ENCODE peak calls at places on chromosomes 7 and 10, in nine cellular contexts. H, X, L, D, G, W, A, O and N are unnamed samples.

GRCh38 chr7:34013421-34013820 is 108.1 kb downstream of the BMPER start:
- DNase-seq in D (no peak), L (no peak), H (no peak), O (peak; percentile 9), W (no peak), G (no peak), X (no peak), A (no peak), N (no peak)

GRCh38 chr10:14822879-14823755 is 14.7 kb downstream of the CDNF start:
- DNase-seq in G (peak; percentile 37), H (peak; percentile 39), O (peak; percentile 45), W (no peak), D (peak; percentile 47), X (peak; percentile 47), A (peak; percentile 34), L (peak; percentile 18), N (peak; percentile 63)

GRCh38 chr10:101561068-101561915 is 26.8 kb downstream of the POLL start:
- DNase-seq in A (no peak), O (no peak), D (no peak), W (no peak), G (no peak), H (no peak), X (no peak), L (no peak), N (no peak)

GRCh38 chr10:45380903-45381610 is 7.0 kb downstream of the ALOX5 start:
- DNase-seq in W (no peak), A (no peak), H (no peak), X (no peak), G (no peak), D (peak; percentile 19), O (no peak), L (no peak), N (no peak)

GRCh38 chr7:12052211-12052610 is 158.9 kb upstream of the TMEM106B start:
- DNase-seq in X (no peak), A (no peak), L (no peak), G (no peak), O (no peak), D (no peak), H (no peak), W (no peak), N (no peak)

GRCh38 chr10:25875555-25876165 is 58.4 kb upstream of the MYO3A start:
- DNase-seq in L (peak; percentile 80), W (peak; percentile 39), D (peak; percentile 59), G (peak; percentile 72), A (peak; percentile 61), O (no peak), H (peak; percentile 58), X (peak; percentile 71), N (peak; percentile 83)

GRCh38 chr7:125568799-125569198 is 639.2 kb upstream of the POT1 start:
- DNase-seq in G (no peak), O (no peak), D (no peak), H (no peak), W (no peak), L (no peak), X (no peak), A (no peak), N (no peak)

GRCh38 chr10:94123253-94123995 is 129.7 kb downstream of the PLCE1 start:
- DNase-seq in H (no peak), X (no peak), W (no peak), L (no peak), D (peak; percentile 88), A (no peak), G (peak; percentile 65), O (peak; percentile 84), N (peak; percentile 89)

GRCh38 chr10:92550924-92551323 is 23.0 kb downstream of the IDE start:
- DNase-seq in G (no peak), X (no peak), O (no peak), A (no peak), L (no peak), H (no peak), D (peak; percentile 6), W (no peak), N (no peak)

GRCh38 chr10:101041252-101041761 is 10.3 kb downstream of the SFXN3 start:
- DNase-seq in D (peak; percentile 86), W (peak; percentile 12), X (peak; percentile 85), L (peak; percentile 80), O (peak; percentile 76), G (peak; percentile 76), H (peak; percentile 81), A (peak; percentile 83), N (peak; percentile 91)

GRCh38 chr7:45402480-45403218 is 171.5 kb upstream of the ADCY1 start:
- DNase-seq in O (peak; percentile 61), L (no peak), W (no peak), H (no peak), G (peak; percentile 83), D (peak; percentile 89), A (peak; percentile 63), X (no peak), N (peak; percentile 44)

GRCh38 chr7:27961255-27961654 is 219.3 kb downstream of the JAZF1 start:
- DNase-seq in G (peak; percentile 80), D (peak; percentile 95), W (no peak), A (peak; percentile 96), L (no peak), H (no peak), X (no peak), O (peak; percentile 74), N (peak; percentile 62)

GRCh38 chr10:131694963-131695813 is 205.6 kb upstream of the PPP2R2D start:
- DNase-seq in H (no peak), G (no peak), L (no peak), O (no peak), X (no peak), W (no peak), D (no peak), A (no peak), N (no peak)

GRCh38 chr10:120436431-120437142 is 20.4 kb upstream of the PLPP4 start:
- DNase-seq in L (no peak), G (no peak), D (peak; percentile 93), X (no peak), H (no peak), O (no peak), W (no peak), A (no peak), N (no peak)

GRCh38 chr10:48414778-48415177 is 108.3 kb downstream of the MAPK8 start:
- DNase-seq in D (peak; percentile 63), H (no peak), X (no peak), O (no peak), L (no peak), A (no peak), G (no peak), W (no peak), N (no peak)

GRCh38 chr10:68826764-68827591 is at the start of gene STOX1:
- DNase-seq in D (peak; percentile 71), X (peak; percentile 52), A (peak; percentile 65), W (peak; percentile 38), L (peak; percentile 89), O (peak; percentile 41), G (peak; percentile 33), H (peak; percentile 21), N (peak; percentile 86)

GRCh38 chr10:87092356-87092860 is 2.2 kb downstream of the GLUD1 start:
- DNase-seq in W (no peak), H (no peak), O (no peak), X (no peak), L (peak; percentile 8), A (peak; percentile 7), D (peak; percentile 47), G (peak; percentile 86), N (peak; percentile 61)

GRCh38 chr10:79381804-79382221 is 34.5 kb downstream of the PPIF start:
- DNase-seq in G (peak; percentile 15), A (no peak), W (no peak), X (no peak), D (peak; percentile 92), H (peak; percentile 35), O (peak; percentile 84), L (no peak), N (peak; percentile 93)

GRCh38 chr7:17787257-17787656 is 153.0 kb downstream of the SNX13 start:
- DNase-seq in W (no peak), X (no peak), A (no peak), D (no peak), H (no peak), O (no peak), G (peak; percentile 20), L (no peak), N (no peak)

GRCh38 chr7:50492770-50493519 is 42.8 kb upstream of the FIGNL1 start:
- DNase-seq in A (no peak), H (no peak), X (no peak), L (no peak), D (no peak), W (no peak), O (no peak), G (no peak), N (no peak)

GRCh38 chr10:5147255-5147980 is 37.5 kb downstream of the AKR1C8 start:
- DNase-seq in X (no peak), A (no peak), D (no peak), L (no peak), O (no peak), G (peak; percentile 72), H (no peak), W (no peak), N (no peak)

GRCh38 chr10:68208424-68209042 is 23.4 kb downstream of the ATOH7 start:
- DNase-seq in O (peak; percentile 65), D (peak; percentile 56), G (peak; percentile 77), L (peak; percentile 59), X (peak; percentile 18), H (no peak), A (peak; percentile 75), W (peak; percentile 3), N (peak; percentile 83)

GRCh38 chr10:132848951-132849545 is 63.1 kb upstream of the NKX6-2 start:
- DNase-seq in W (no peak), A (no peak), L (no peak), H (no peak), X (no peak), O (no peak), G (no peak), D (no peak), N (no peak)

GRCh38 chr10:74969530-74969929 is 141.9 kb upstream of the SAMD8 start:
- DNase-seq in D (no peak), G (no peak), W (no peak), H (no peak), X (no peak), O (no peak), L (no peak), A (no peak), N (no peak)